ENCODE peak calls at places on chromosomes 3 and 15, in nine cellular contexts. One of them, this sample, is unnamed.

GRCh38 chr3:11764931-11765363 is 81.7 kb downstream of the TAMM41 start:
- DNase-seq in mucosa of descending colon: no peak
- DNase-seq in heart right ventricle: no peak
- DNase-seq in Daoy: peak; percentile 79
- DNase-seq in NCI-H1930: no peak
- DNase-seq in cerebellum: no peak
- DNase-seq in kidney: no peak
- DNase-seq in glutamatergic neuron: no peak
- DNase-seq in mesenteric fat pad: no peak
- DNase-seq in this sample: no peak

GRCh38 chr3:50246517-50246954 is 10.5 kb downstream of the GNAI2 start:
- DNase-seq in glutamatergic neuron: no peak
- DNase-seq in NCI-H1930: no peak
- DNase-seq in heart right ventricle: peak; percentile 45
- DNase-seq in kidney: peak; percentile 85
- DNase-seq in Daoy: peak; percentile 97
- DNase-seq in cerebellum: no peak
- DNase-seq in mesenteric fat pad: no peak
- DNase-seq in mucosa of descending colon: peak; percentile 57
- DNase-seq in this sample: no peak

GRCh38 chr3:100875239-100875638 is 118.0 kb downstream of the ABI3BP start:
- DNase-seq in mesenteric fat pad: no peak
- DNase-seq in kidney: peak; percentile 48
- DNase-seq in heart right ventricle: peak; percentile 45
- DNase-seq in NCI-H1930: no peak
- DNase-seq in mucosa of descending colon: peak; percentile 86
- DNase-seq in Daoy: peak; percentile 83
- DNase-seq in glutamatergic neuron: no peak
- DNase-seq in cerebellum: no peak
- DNase-seq in this sample: peak; percentile 48

GRCh38 chr3:63922800-63923199 is 10.6 kb upstream of the SCAANT1 start:
- DNase-seq in glutamatergic neuron: no peak
- DNase-seq in mucosa of descending colon: no peak
- DNase-seq in kidney: no peak
- DNase-seq in cerebellum: no peak
- DNase-seq in heart right ventricle: no peak
- DNase-seq in NCI-H1930: no peak
- DNase-seq in mesenteric fat pad: no peak
- DNase-seq in Daoy: no peak
- DNase-seq in this sample: no peak

GRCh38 chr3:157559401-157559800 is 56.2 kb upstream of the VEPH1 start:
- DNase-seq in mesenteric fat pad: no peak
- DNase-seq in heart right ventricle: no peak
- DNase-seq in cerebellum: no peak
- DNase-seq in mucosa of descending colon: no peak
- DNase-seq in glutamatergic neuron: no peak
- DNase-seq in Daoy: no peak
- DNase-seq in NCI-H1930: no peak
- DNase-seq in kidney: no peak
- DNase-seq in this sample: no peak

GRCh38 chr3:14124223-14124614 is 451 bp downstream of the CHCHD4 start:
- DNase-seq in cerebellum: peak; percentile 83
- DNase-seq in mesenteric fat pad: no peak
- DNase-seq in heart right ventricle: peak; percentile 65
- DNase-seq in mucosa of descending colon: peak; percentile 81
- DNase-seq in glutamatergic neuron: peak; percentile 49
- DNase-seq in Daoy: peak; percentile 65
- DNase-seq in NCI-H1930: no peak
- DNase-seq in kidney: peak; percentile 89
- DNase-seq in this sample: peak; percentile 72

GRCh38 chr15:55588070-55588817 is at the start of gene PYGO1:
- DNase-seq in Daoy: peak; percentile 75
- DNase-seq in mesenteric fat pad: no peak
- DNase-seq in NCI-H1930: peak; percentile 31
- DNase-seq in mucosa of descending colon: peak; percentile 24
- DNase-seq in heart right ventricle: peak; percentile 57
- DNase-seq in kidney: peak; percentile 87
- DNase-seq in cerebellum: peak; percentile 62
- DNase-seq in glutamatergic neuron: peak; percentile 84
- DNase-seq in this sample: peak; percentile 57

GRCh38 chr3:127673191-127674098 is 693 bp downstream of the ABTB1 start:
- DNase-seq in Daoy: peak; percentile 83
- DNase-seq in cerebellum: peak; percentile 73
- DNase-seq in kidney: peak; percentile 87
- DNase-seq in NCI-H1930: no peak
- DNase-seq in mesenteric fat pad: peak; percentile 90
- DNase-seq in mucosa of descending colon: peak; percentile 67
- DNase-seq in heart right ventricle: peak; percentile 73
- DNase-seq in glutamatergic neuron: peak; percentile 60
- DNase-seq in this sample: peak; percentile 54

GRCh38 chr15:68584704-68585573 is 6.1 kb downstream of the CORO2B start:
- DNase-seq in kidney: no peak
- DNase-seq in mucosa of descending colon: no peak
- DNase-seq in cerebellum: no peak
- DNase-seq in glutamatergic neuron: peak; percentile 7
- DNase-seq in NCI-H1930: no peak
- DNase-seq in Daoy: no peak
- DNase-seq in mesenteric fat pad: no peak
- DNase-seq in heart right ventricle: no peak
- DNase-seq in this sample: no peak

GRCh38 chr3:122560680-122561079 is 3.4 kb downstream of the PARP9 start:
- DNase-seq in mesenteric fat pad: no peak
- DNase-seq in glutamatergic neuron: no peak
- DNase-seq in Daoy: peak; percentile 39
- DNase-seq in kidney: no peak
- DNase-seq in heart right ventricle: no peak
- DNase-seq in NCI-H1930: peak; percentile 35
- DNase-seq in mucosa of descending colon: peak; percentile 84
- DNase-seq in cerebellum: peak; percentile 23
- DNase-seq in this sample: peak; percentile 47

GRCh38 chr3:180274536-180274935 is 237.8 kb upstream of the PEX5L start:
- DNase-seq in mucosa of descending colon: no peak
- DNase-seq in Daoy: no peak
- DNase-seq in heart right ventricle: no peak
- DNase-seq in cerebellum: no peak
- DNase-seq in glutamatergic neuron: no peak
- DNase-seq in kidney: peak; percentile 14
- DNase-seq in NCI-H1930: no peak
- DNase-seq in mesenteric fat pad: no peak
- DNase-seq in this sample: no peak

GRCh38 chr15:82585072-82585471 is 44.8 kb upstream of the RPS17 start:
- DNase-seq in NCI-H1930: no peak
- DNase-seq in kidney: no peak
- DNase-seq in heart right ventricle: no peak
- DNase-seq in mesenteric fat pad: no peak
- DNase-seq in mucosa of descending colon: no peak
- DNase-seq in Daoy: peak; percentile 17
- DNase-seq in cerebellum: no peak
- DNase-seq in glutamatergic neuron: no peak
- DNase-seq in this sample: no peak

This sample was measured in lung.